ENCODE peak calls at places on chromosomes 13 and 19, in seven cellular contexts. W is stomach, M is gastrocnemius medialis, D is thyroid gland, X is upper lobe of left lung, N is tibial nerve, H is Peyer's patch. T is an unnamed sample.

GRCh38 chr19:52935434-52935833 is 12.2 kb upstream of the ZNF888 start:
- DNase-seq in D (no peak), W (peak; percentile 53), H (no peak), X (no peak), N (no peak), M (no peak), T (no peak)

GRCh38 chr13:112905990-112906641 is 62.9 kb upstream of the MCF2L start:
- DNase-seq in D (no peak), X (no peak), M (no peak), N (no peak), W (peak; percentile 47), H (no peak), T (no peak)

GRCh38 chr19:48965033-48965805 is at the start of gene FTL:
- DNase-seq in H (peak; percentile 98), W (peak; percentile 99), M (peak; percentile 98), N (peak; percentile 98), D (peak; percentile 99), X (peak; percentile 99), T (peak; percentile 98)

GRCh38 chr13:44876782-44877324 is 112.4 kb downstream of the NUFIP1 start:
- DNase-seq in H (no peak), W (no peak), D (no peak), X (peak; percentile 75), N (no peak), M (no peak), T (no peak)

GRCh38 chr19:12983561-12984142 is 11.6 kb upstream of the NFIX start:
- DNase-seq in N (peak; percentile 83), D (peak; percentile 67), H (peak; percentile 72), X (peak; percentile 98), W (peak; percentile 86), M (peak; percentile 70), T (peak; percentile 82)

GRCh38 chr19:55579766-55580621 is 654 bp downstream of the ZNF579 start:
- DNase-seq in N (no peak), X (no peak), W (no peak), H (no peak), D (peak; percentile 62), M (peak; percentile 49), T (no peak)

GRCh38 chr13:94312511-94313191 is 166.8 kb downstream of the DCT start:
- DNase-seq in H (no peak), D (no peak), X (no peak), W (no peak), M (no peak), N (no peak), T (no peak)

GRCh38 chr13:111210945-111211469 is 95.9 kb downstream of the ARHGEF7 start:
- DNase-seq in W (no peak), N (no peak), D (no peak), X (no peak), H (no peak), M (no peak), T (no peak)

GRCh38 chr13:110305949-110306339 is 1.0 kb downstream of the COL4A1 start:
- DNase-seq in D (peak; percentile 39), W (no peak), H (no peak), M (no peak), X (no peak), N (no peak), T (no peak)

GRCh38 chr13:27496006-27496405 is 45.6 kb upstream of the MTIF3 start:
- DNase-seq in X (no peak), D (no peak), N (no peak), M (no peak), H (no peak), W (no peak), T (no peak)

GRCh38 chr13:110546933-110547332 is 14.6 kb downstream of the RAB20 start:
- DNase-seq in N (peak; percentile 70), H (peak; percentile 39), D (peak; percentile 59), W (peak; percentile 95), X (no peak), M (peak; percentile 84), T (peak; percentile 95)

GRCh38 chr13:27638521-27638920 is 16.8 kb downstream of the POLR1D start:
- DNase-seq in D (no peak), W (no peak), H (no peak), N (no peak), X (no peak), M (no peak), T (no peak)

GRCh38 chr13:99916366-99917103 is 55.0 kb downstream of the ZIC5 start:
- DNase-seq in X (no peak), M (no peak), W (no peak), H (no peak), N (peak; percentile 32), D (peak; percentile 11), T (peak; percentile 34)

GRCh38 chr19:45955905-45956608 is 17.6 kb downstream of the NOVA2 start:
- DNase-seq in D (peak; percentile 36), H (no peak), X (no peak), W (no peak), N (peak; percentile 13), M (peak; percentile 16), T (no peak)

GRCh38 chr19:12913871-12914690 is 5.0 kb downstream of the SYCE2 start:
- DNase-seq in D (peak; percentile 55), X (no peak), W (no peak), H (peak; percentile 61), M (peak; percentile 28), N (peak; percentile 39), T (no peak)

GRCh38 chr13:64332048-64332447 is 2898.1 kb downstream of the PCDH9 start:
- DNase-seq in M (no peak), D (no peak), W (no peak), H (no peak), X (no peak), N (no peak), T (no peak)

GRCh38 chr19:55353803-55354697 is 469 bp downstream of the COX6B2 start:
- DNase-seq in X (peak; percentile 93), H (peak; percentile 55), D (peak; percentile 29), W (peak; percentile 79), N (no peak), M (peak; percentile 36), T (peak; percentile 67)

GRCh38 chr13:110877737-110878136 is 37.1 kb downstream of the ANKRD10 start:
- DNase-seq in N (no peak), X (no peak), D (no peak), H (no peak), W (no peak), M (no peak), T (no peak)

GRCh38 chr19:45133661-45134060 is 27.1 kb downstream of the NKPD1 start:
- DNase-seq in X (no peak), D (no peak), N (no peak), H (no peak), M (no peak), W (no peak), T (no peak)

GRCh38 chr13:36921902-36922301 is 1.9 kb upstream of the SMAD9 start:
- DNase-seq in M (no peak), X (no peak), N (no peak), D (no peak), H (no peak), W (no peak), T (no peak)

GRCh38 chr13:81012031-81012430 is 671.1 kb upstream of the SPRY2 start:
- DNase-seq in N (no peak), H (no peak), X (no peak), M (no peak), W (no peak), D (no peak), T (no peak)

GRCh38 chr19:14031719-14032480 is at the start of gene IL27RA:
- DNase-seq in X (peak; percentile 93), W (peak; percentile 64), H (peak; percentile 85), D (peak; percentile 60), N (peak; percentile 42), M (peak; percentile 35), T (peak; percentile 65)

GRCh38 chr13:105436946-105437345 is 1098.5 kb downstream of the EFNB2 start:
- DNase-seq in N (no peak), D (no peak), H (no peak), W (no peak), M (no peak), X (no peak), T (no peak)

GRCh38 chr19:41403181-41403970 is 5.8 kb downstream of the BCKDHA start:
- DNase-seq in H (no peak), N (no peak), W (no peak), X (no peak), M (no peak), D (peak; percentile 64), T (no peak)

GRCh38 chr19:41399091-41399490 is 1.5 kb downstream of the BCKDHA start:
- DNase-seq in W (no peak), N (no peak), M (no peak), X (no peak), D (no peak), H (no peak), T (no peak)

GRCh38 chr19:41401483-41401882 is 3.9 kb downstream of the BCKDHA start:
- DNase-seq in X (no peak), W (no peak), M (no peak), H (no peak), D (no peak), N (no peak), T (no peak)

GRCh38 chr19:41399525-41399924 is 1.9 kb downstream of the BCKDHA start:
- DNase-seq in N (no peak), M (no peak), W (no peak), D (no peak), H (no peak), X (no peak), T (no peak)

DNA sequence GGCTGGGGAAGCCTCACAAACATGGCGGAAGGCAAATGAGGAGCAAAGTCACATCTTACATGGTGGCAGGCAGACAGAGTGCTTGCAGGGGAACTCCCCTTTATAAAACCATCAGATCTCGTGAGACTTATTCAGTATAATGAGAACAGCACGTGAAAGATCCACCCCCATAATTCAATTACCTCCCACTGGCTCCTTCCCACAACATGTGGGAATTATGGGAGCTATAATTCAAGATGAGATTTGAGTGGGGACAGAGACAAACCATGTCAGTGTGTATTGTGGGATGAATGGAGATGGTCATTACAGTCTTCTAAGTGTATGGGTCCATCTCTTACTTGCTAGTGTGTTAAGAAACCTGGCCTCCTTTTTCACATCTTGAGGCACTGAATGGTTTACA is 4.4 kb downstream of the BCKDHA start:
- DNase-seq in M (no peak), W (no peak), H (no peak), N (no peak), D (no peak), X (no peak), T (no peak)
- TF ChIP-seq POLR2A in M (no peak), W (no peak), H (no peak), N (no peak), D (no peak), X (no peak), T (no peak)

GRCh38 chr13:24668955-24669354 is 11.3 kb upstream of the ATP12A start:
- DNase-seq in N (no peak), H (no peak), X (no peak), D (no peak), W (no peak), M (no peak), T (no peak)
- H3K4me1 ChIP-seq in N (peaks cover 9% of the 10 kb centered on the region), H (no peaks in the 10 kb centered on the region), X (peaks cover 23% of the 10 kb centered on the region), D (peaks cover 4% of the 10 kb centered on the region), W (peaks cover 8% of the 10 kb centered on the region), M (no peaks in the 10 kb centered on the region), T (peaks cover 5% of the 10 kb centered on the region)

GRCh38 chr13:73943965-73944233 is 190.3 kb downstream of the KLF12 start:
- DNase-seq in M (no peak), N (no peak), H (no peak), X (no peak), D (no peak), W (no peak), T (no peak)
- H3K27ac ChIP-seq in M (no peak overlapping the region), N (no peak overlapping the region), H (no peak overlapping the region), X (no peak overlapping the region), D (no peak overlapping the region), W (no peak overlapping the region), T (no peak overlapping the region)

GRCh38 chr19:1823020-1823419 is 10.9 kb upstream of the ATP8B3 start:
- DNase-seq in W (no peak), D (no peak), X (no peak), H (no peak), N (no peak), M (no peak), T (no peak)
- TF ChIP-seq POLR2A in W (no peak), D (no peak), X (no peak), H (no peak), N (no peak), M (no peak), T (no peak)

T was measured in body of pancreas.